ENCODE peak calls at places on chromosomes 7 and 10, in four cellular contexts. D, L, N and M are unnamed samples.

GRCh38 chr7:44846816-44847508 is 925 bp downstream of the H2AZ2 start:
- DNase-seq in L (no peak), D (no peak), N (no peak), M (no peak)

GRCh38 chr10:35412336-35412735 is 76.0 kb downstream of the CCNY start:
- DNase-seq in L (no peak), D (no peak), N (no peak), M (peak; percentile 28)

GRCh38 chr7:36615877-36616276 is 108.4 kb downstream of the AOAH start:
- DNase-seq in L (no peak), N (no peak), D (no peak), M (no peak)

GRCh38 chr7:92621026-92621540 is 30.9 kb upstream of the FAM133B start:
- DNase-seq in L (peak; percentile 32), D (peak; percentile 41), N (peak; percentile 85), M (peak; percentile 94)

GRCh38 chr10:59865101-59865500 is 41.3 kb downstream of the CCDC6 start:
- DNase-seq in D (peak; percentile 33), N (peak; percentile 23), L (peak; percentile 60), M (peak; percentile 18)

GRCh38 chr7:83984076-83984475 is 210.5 kb downstream of the SEMA3A start:
- DNase-seq in N (no peak), D (no peak), L (no peak), M (peak; percentile 28)

GRCh38 chr10:51405580-51406367 is 293.6 kb downstream of the CSTF2T start:
- DNase-seq in D (no peak), N (no peak), L (no peak), M (peak; percentile 12)

GRCh38 chr7:19403691-19404090 is 258.5 kb upstream of the FERD3L start:
- DNase-seq in L (no peak), N (no peak), D (no peak), M (peak; percentile 32)

GRCh38 chr10:122847782-122848604 is 2.3 kb upstream of the CUZD1 start:
- DNase-seq in N (no peak), L (no peak), D (no peak), M (peak; percentile 34)

GRCh38 chr10:57696641-57697040 is 571.1 kb downstream of the IPMK start:
- DNase-seq in D (peak; percentile 10), N (peak; percentile 81), L (no peak), M (peak; percentile 82)

GRCh38 chr10:125550362-125550761 is 132.6 kb downstream of the TEX36 start:
- DNase-seq in N (no peak), L (no peak), D (no peak), M (no peak)

GRCh38 chr7:96837583-96837982 is 127.9 kb upstream of the SEM1 start:
- DNase-seq in N (no peak), L (no peak), D (no peak), M (no peak)

GRCh38 chr10:101840102-101840684 is 3.4 kb downstream of the KCNIP2 start:
- DNase-seq in L (peak; percentile 26), N (no peak), D (no peak), M (no peak)
- TF ChIP-seq SMC3 in L (no peak), N (no peak), D (no peak), M (no peak)

GRCh38 chr7:141663081-141663510 is 38.9 kb downstream of the DENND11 start:
- DNase-seq in N (peak; percentile 84), D (peak; percentile 79), L (no peak), M (no peak)
- TF ChIP-seq MAFK in N (peak; percentile 86), D (no peak), L (peak; percentile 28), M (no peak)

GRCh38 chr10:129764011-129764900 is 199.8 kb downstream of the EBF3 start:
- DNase-seq in L (no peak), N (no peak), D (no peak), M (no peak)

GRCh38 chr10:129766611-129767550 is 197.2 kb downstream of the EBF3 start:
- DNase-seq in D (no peak), N (no peak), L (no peak), M (no peak)

GRCh38 chr10:129767751-129768150 is 196.3 kb downstream of the EBF3 start:
- DNase-seq in L (no peak), D (no peak), N (no peak), M (no peak)

GRCh38 chr10:129764901-129765663 is 199.0 kb downstream of the EBF3 start:
- DNase-seq in L (no peak), D (no peak), N (no peak), M (no peak)

DNA sequence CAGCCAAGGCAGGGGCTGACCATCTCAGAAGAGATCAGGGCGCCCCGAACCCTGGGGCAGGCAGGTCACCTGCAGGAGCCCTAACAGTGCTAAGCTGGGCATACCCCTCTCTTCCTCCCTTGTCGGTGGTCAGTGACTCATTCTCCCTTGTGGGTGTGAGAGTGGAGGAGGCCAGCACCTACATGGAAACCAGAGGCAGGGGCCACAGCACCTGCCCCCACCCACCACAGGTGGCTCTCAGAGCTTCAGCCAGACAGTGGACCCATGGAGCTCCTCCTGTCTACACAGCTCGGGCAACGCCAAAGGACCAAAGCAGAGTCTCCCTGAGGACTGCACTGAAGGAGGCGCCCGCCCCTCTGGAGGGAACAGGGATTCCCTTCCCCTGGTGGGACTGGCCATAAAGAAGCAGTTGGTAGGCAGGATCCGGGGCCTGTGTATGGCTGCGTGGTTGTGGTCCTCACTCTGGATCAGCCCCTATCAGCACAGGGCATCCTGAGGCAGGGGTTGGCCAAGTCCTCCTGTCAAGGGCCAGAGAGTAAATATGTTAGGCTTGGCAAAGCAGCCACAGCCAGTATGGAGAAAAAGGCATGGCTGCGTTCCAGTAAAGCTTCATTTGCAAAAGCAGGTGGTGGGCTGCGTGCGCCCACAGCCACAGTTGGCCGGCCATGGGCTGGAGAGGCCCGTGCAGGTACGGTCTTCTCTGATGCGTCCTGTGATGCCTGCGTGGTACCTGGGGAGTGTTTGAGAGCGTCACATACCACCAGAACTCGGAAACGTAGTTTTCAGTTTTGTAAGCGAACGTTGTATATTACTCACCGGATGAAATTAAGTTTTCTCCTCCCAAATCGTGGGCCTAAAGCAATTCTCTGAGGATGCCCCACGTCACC is 198.2 kb downstream of the EBF3 start:
- DNase-seq in D (no peak), L (no peak), N (no peak), M (no peak)
- TF ChIP-seq SMC3 in D (no peak), L (no peak), N (no peak), M (no peak)

DNA sequence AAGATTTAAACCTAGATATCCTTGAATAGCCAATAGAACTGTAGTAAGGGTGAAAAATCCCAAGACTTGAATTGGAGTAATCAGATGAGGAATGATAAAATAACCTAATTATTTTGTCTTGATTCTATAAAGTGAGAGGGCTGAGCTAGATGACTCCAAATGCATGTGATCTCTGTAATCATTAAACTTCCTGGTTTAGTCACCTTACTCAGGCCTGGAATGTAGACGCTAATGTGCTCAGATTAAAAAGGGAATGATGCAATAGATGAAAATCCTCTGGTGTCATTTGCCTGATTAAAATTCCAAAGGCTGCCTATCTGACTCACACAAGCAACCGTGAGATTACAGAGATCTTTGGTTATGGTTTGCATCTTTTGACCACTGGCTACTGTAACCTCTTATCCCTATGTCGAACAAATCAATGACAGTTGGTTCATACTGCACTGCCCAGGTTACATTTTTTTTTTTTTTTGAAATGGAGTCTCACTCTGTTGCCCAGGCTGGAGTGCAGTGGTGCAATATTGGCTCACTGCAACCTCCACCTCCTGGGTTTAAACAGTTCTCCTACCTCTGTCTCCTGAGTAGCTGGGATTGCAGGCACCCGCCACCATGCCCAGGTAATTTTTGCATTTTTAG is 2.9 kb upstream of the HKDC1 start:
- DNase-seq in N (peak; percentile 69), L (no peak), D (peak; percentile 34), M (peak; percentile 80)
- TF ChIP-seq MAFK in N (no peak), L (no peak), D (no peak), M (no peak)